ENCODE peak calls at places on chromosomes 4 and X, in seven cellular contexts. O is mesenchymal stem cell, E is RWPE1, N is suprapubic skin, S is IMR-90, U is endodermal cell, D is heart right ventricle. Q is an unnamed sample.

GRCh38 chrX:123884809-123885408 is 25.1 kb downstream of the XIAP start:
- DNase-seq in O (peak), E (peak), N (no peak), S (peak), U (no peak), D (no peak), Q (peak)

GRCh38 chr4:38109896-38110295 is 149.7 kb downstream of the PTTG2 start:
- DNase-seq in O (peak), E (no peak), N (no peak), S (no peak), U (no peak), D (no peak), Q (no peak)

GRCh38 chrX:153400146-153401132 is 711 bp downstream of the PNMA6E start:
- DNase-seq in O (peak), E (peak), N (no peak), S (no peak), U (peak), D (peak), Q (no peak)

GRCh38 chr4:13537832-13538177 is 6.5 kb downstream of the NKX3-2 start:
- DNase-seq in O (no peak), E (no peak), N (no peak), S (no peak), U (peak), D (no peak), Q (no peak)

GRCh38 chrX:123964155-123964554 is 2.6 kb downstream of the STAG2 start:
- DNase-seq in O (peak), E (no peak), N (no peak), S (peak), U (no peak), D (no peak), Q (no peak)

GRCh38 chr4:92600638-92601037 is 296.9 kb downstream of the GRID2 start:
- DNase-seq in O (no peak), E (no peak), N (no peak), S (no peak), U (peak), D (no peak), Q (no peak)

GRCh38 chr4:123866796-123867195 is 470.2 kb downstream of the SPRY1 start:
- DNase-seq in O (no peak), E (no peak), N (no peak), S (peak), U (no peak), D (no peak), Q (no peak)

GRCh38 chr4:14308229-14308651 is 680.7 kb upstream of the BOD1L1 start:
- DNase-seq in O (no peak), E (peak), N (no peak), S (no peak), U (no peak), D (no peak), Q (no peak)

GRCh38 chr4:189022441-189023035 is 883.3 kb downstream of the TRIML1 start:
- DNase-seq in O (peak), E (no peak), N (no peak), S (peak), U (no peak), D (no peak), Q (no peak)

GRCh38 chr4:106796866-106797265 is 239.2 kb downstream of the DKK2 start:
- DNase-seq in O (peak), E (no peak), N (no peak), S (no peak), U (no peak), D (no peak), Q (no peak)

GRCh38 chr4:152094851-152095700 is 334.3 kb upstream of the GATB start:
- DNase-seq in O (peak), E (no peak), N (no peak), S (peak), U (no peak), D (no peak), Q (no peak)

GRCh38 chrX:10892605-10893225 is 218.4 kb upstream of the HCCS start:
- DNase-seq in O (no peak), E (no peak), N (no peak), S (peak), U (no peak), D (no peak), Q (no peak)

GRCh38 chrX:41512394-41512793 is 65.3 kb downstream of the NYX start:
- DNase-seq in O (no peak), E (no peak), N (no peak), S (no peak), U (no peak), D (no peak), Q (no peak)

GRCh38 chrX:147875866-147876596 is 35.7 kb upstream of the FMR1 start:
- DNase-seq in O (peak), E (no peak), N (no peak), S (no peak), U (no peak), D (no peak), Q (no peak)

DNA sequence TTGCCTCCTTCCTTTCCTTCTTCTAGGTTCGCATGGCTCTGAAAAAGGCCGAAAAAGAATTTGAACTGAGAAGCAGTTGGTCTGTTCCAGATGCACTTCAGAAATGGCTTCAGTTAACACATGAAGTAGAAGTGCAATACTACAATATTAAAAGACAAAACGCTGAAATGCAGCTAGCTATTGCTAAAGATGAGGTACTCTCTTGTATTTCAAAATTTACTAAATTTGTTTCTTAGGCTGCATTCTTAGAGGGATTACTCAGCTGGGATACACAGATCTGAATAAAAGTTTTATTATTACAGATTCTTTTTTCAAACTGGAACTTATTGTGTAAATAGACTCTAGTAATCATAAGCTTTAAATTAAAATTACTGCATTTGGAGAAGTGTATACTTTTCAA is 146.9 kb downstream of the STIM2 start:
- DNase-seq in O (no peak), E (no peak), N (no peak), S (peak), U (no peak), D (no peak), Q (no peak)
- H3K27ac ChIP-seq in O (no peak), E (no peak), N (peak), S (no peak), U (no peak), D (no peak), Q (no peak)

DNA sequence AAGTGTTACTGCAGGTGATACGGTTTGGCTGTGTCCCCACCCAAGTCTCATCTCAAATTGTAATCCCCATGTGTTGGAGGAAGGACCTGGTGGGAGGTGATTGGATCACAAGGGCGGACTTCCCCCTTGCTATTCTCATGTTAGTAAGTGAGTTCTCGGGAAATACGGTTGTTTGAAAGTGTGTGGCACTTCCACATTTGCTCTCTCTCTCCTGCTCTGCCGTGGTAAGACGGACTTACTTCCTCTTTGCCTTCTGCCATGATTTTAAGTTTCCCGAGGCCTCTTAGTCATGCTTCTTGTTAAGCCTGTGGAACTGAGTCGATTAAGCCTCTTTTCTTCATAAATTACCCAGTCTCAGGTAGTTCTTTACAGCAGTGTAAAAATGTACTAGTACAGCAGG is 65.2 kb upstream of the SLC7A11 start:
- DNase-seq in O (no peak), E (no peak), N (no peak), S (no peak), U (no peak), D (no peak), Q (no peak)
- H3K27ac ChIP-seq in O (no peak), E (no peak), N (no peak), S (no peak), U (no peak), D (no peak), Q (no peak)

GRCh38 chr4:39700500-39700899 is 2.6 kb downstream of the UBE2K start:
- DNase-seq in O (no peak), E (no peak), N (no peak), S (no peak), U (no peak), D (no peak), Q (no peak)

GRCh38 chr4:39706829-39707511 is 9.0 kb downstream of the UBE2K start:
- DNase-seq in O (no peak), E (no peak), N (no peak), S (no peak), U (peak), D (no peak), Q (no peak)

GRCh38 chr4:39710098-39710896 is 12.4 kb downstream of the UBE2K start:
- DNase-seq in O (no peak), E (no peak), N (no peak), S (no peak), U (no peak), D (no peak), Q (no peak)

GRCh38 chr4:39702716-39703115 is 4.8 kb downstream of the UBE2K start:
- DNase-seq in O (no peak), E (no peak), N (no peak), S (no peak), U (no peak), D (no peak), Q (no peak)

DNA sequence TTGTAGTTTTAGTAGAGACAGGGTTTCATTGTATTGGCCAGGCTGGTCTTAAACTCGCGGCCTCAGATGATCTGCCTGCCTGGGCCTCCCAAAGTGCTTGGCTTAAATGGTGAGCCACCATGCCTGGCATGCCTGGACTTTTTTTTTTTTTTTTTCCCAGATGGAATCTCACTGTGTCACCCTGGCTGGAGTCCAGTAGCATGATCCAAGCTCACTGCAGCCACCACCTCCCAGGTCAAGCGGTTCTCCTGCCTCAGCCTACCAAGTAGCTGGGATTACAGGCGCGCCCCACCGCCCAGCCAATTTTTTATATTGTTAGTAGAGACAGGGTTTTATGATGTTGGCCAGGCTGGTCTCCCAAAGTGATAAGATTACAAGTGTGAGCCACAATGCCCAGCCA is 8.4 kb downstream of the UBE2K start:
- DNase-seq in O (peak), E (no peak), N (no peak), S (peak), U (no peak), D (peak), Q (no peak)
- H3K27ac ChIP-seq in O (peak), E (peak), N (peak), S (peak), U (no peak), D (no peak), Q (no peak)

DNA sequence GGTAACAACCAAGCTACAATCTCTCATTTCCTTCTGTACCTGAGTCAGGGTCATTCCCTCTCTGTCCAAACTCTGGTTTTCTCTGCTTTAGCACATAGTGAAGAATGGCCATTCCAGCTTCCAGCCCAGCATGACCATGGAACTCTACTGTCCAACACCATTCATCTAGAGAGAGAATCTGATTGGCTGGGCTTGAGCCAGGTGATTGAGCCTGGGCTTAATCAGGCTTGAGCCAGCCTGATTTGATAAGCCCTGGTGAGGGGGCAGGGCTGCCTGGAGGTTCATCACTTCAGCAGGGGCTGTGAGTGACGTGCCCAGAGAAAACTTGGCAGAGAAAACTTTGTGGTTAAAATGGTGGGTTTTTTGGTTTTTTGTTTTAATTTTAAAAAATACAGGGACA is 62.5 kb downstream of the KIAA0232 start:
- DNase-seq in O (no peak), E (no peak), N (no peak), S (no peak), U (no peak), D (no peak), Q (no peak)
- H3K27ac ChIP-seq in O (no peak), E (no peak), N (no peak), S (no peak), U (no peak), D (no peak), Q (no peak)

GRCh38 chr4:126995235-126995634 is 637.5 kb upstream of the INTU start:
- DNase-seq in O (no peak), E (no peak), N (no peak), S (no peak), U (no peak), D (no peak), Q (no peak)
- H3K27ac ChIP-seq in O (no peak), E (no peak), N (no peak), S (no peak), U (no peak), D (no peak), Q (no peak)

DNA sequence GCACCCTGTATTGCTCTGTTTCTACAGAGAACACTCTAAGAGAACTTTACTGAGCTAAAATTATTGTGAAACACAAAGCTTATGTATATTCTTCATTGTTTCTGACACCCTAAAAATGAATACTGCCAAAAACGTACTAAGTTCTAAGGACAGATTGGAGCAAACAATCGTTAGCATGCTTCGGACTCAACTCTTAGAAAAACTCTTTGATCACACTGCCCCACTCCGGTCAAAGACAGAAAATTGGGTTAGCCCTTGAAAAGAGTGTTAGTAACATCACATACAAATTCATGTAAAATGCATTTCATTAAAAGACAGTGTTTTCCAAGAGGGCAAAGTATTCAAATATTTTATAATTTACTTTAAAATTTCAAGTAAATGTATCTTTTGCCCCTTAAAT is 177.4 kb downstream of the DCHS2 start:
- DNase-seq in O (peak), E (no peak), N (no peak), S (no peak), U (no peak), D (no peak), Q (no peak)
- H3K27ac ChIP-seq in O (no peak), E (no peak), N (no peak), S (no peak), U (no peak), D (no peak), Q (no peak)

GRCh38 chr4:8208565-8208964 is 9.5 kb downstream of the SH3TC1 start:
- DNase-seq in O (no peak), E (no peak), N (no peak), S (no peak), U (no peak), D (no peak), Q (no peak)
- H3K27ac ChIP-seq in O (no peak), E (peak), N (no peak), S (no peak), U (no peak), D (no peak), Q (no peak)

GRCh38 chr4:144494280-144494679 is 151.7 kb upstream of the HHIP start:
- DNase-seq in O (no peak), E (no peak), N (no peak), S (no peak), U (no peak), D (no peak), Q (no peak)
- H3K27ac ChIP-seq in O (no peak), E (no peak), N (no peak), S (no peak), U (peak), D (no peak), Q (no peak)